ENCODE peak calls at places on chromosome 10, in eight cellular contexts. E, A, C, H, D, O, N and R are unnamed samples.
A peak's percentile ranks its signal among the peaks of the same experiment; 100 is the strongest.

GRCh38 chr10:4127518-4128315 is 342.7 kb upstream of the KLF6 start:
- DNase-seq in E (no peak), D (no peak), A (no peak), H (no peak), C (no peak), N (no peak), O (no peak), R (no peak)

GRCh38 chr10:91006752-91007346 is 86.0 kb upstream of the ANKRD1 start:
- DNase-seq in D (peak; percentile 23), N (no peak), A (peak; percentile 89), O (no peak), C (no peak), H (no peak), E (no peak), R (no peak)

GRCh38 chr10:3777876-3778707 is 6.9 kb downstream of the KLF6 start:
- DNase-seq in A (no peak), D (no peak), N (no peak), C (no peak), O (no peak), H (no peak), E (no peak), R (no peak)

GRCh38 chr10:100948916-100949315 is 20.4 kb upstream of the SEMA4G start:
- DNase-seq in O (no peak), N (no peak), D (no peak), C (no peak), H (no peak), E (no peak), A (no peak), R (no peak)

GRCh38 chr10:99497343-99498025 is 35.3 kb upstream of the NKX2-3 start:
- DNase-seq in C (no peak), E (no peak), O (no peak), A (no peak), H (no peak), N (no peak), D (no peak), R (no peak)

GRCh38 chr10:33315891-33316290 is 18.6 kb downstream of the NRP1 start:
- DNase-seq in H (no peak), N (no peak), C (no peak), O (no peak), E (no peak), D (no peak), A (no peak), R (no peak)

GRCh38 chr10:43574035-43574892 is at the start of gene ZNF239:
- DNase-seq in C (peak; percentile 93), A (no peak), E (peak; percentile 96), N (peak; percentile 81), D (peak; percentile 81), O (peak; percentile 93), H (peak; percentile 69), R (peak; percentile 56)

GRCh38 chr10:4270116-4270515 is 485.1 kb upstream of the KLF6 start:
- DNase-seq in C (no peak), A (no peak), E (no peak), O (no peak), N (peak; percentile 39), H (no peak), D (no peak), R (no peak)

GRCh38 chr10:74067373-74068370 is 69.8 kb downstream of the VCL start:
- DNase-seq in E (no peak), A (no peak), H (no peak), O (no peak), C (no peak), D (no peak), N (no peak), R (no peak)

GRCh38 chr10:178208-178607 is 43.0 kb downstream of the ZMYND11 start:
- DNase-seq in A (peak; percentile 34), D (peak; percentile 2), H (no peak), E (no peak), O (no peak), C (no peak), N (peak; percentile 33), R (no peak)

GRCh38 chr10:122013311-122013780 is 24.4 kb downstream of the TACC2 start:
- DNase-seq in C (no peak), H (no peak), D (no peak), A (no peak), O (peak; percentile 67), N (no peak), E (peak; percentile 68), R (no peak)

GRCh38 chr10:48419714-48420113 is 113.2 kb downstream of the MAPK8 start:
- DNase-seq in N (no peak), D (no peak), A (no peak), H (no peak), E (no peak), C (no peak), O (no peak), R (no peak)

GRCh38 chr10:114708717-114709352 is 50.8 kb upstream of the ABLIM1 start:
- DNase-seq in C (no peak), N (peak; percentile 78), D (no peak), H (no peak), E (no peak), A (no peak), O (no peak), R (no peak)

GRCh38 chr10:68501691-68502090 is 25.6 kb downstream of the SLC25A16 start:
- DNase-seq in A (no peak), H (no peak), E (no peak), D (no peak), C (no peak), N (no peak), O (no peak), R (no peak)

GRCh38 chr10:15719062-15719898 is 442 bp downstream of the ITGA8 start:
- DNase-seq in N (no peak), H (no peak), A (peak; percentile 84), O (no peak), C (peak; percentile 42), E (no peak), D (no peak), R (no peak)

GRCh38 chr10:89478085-89478738 is 57.2 kb downstream of the SLC16A12 start:
- DNase-seq in A (peak; percentile 37), O (no peak), E (no peak), D (no peak), H (no peak), N (peak; percentile 18), C (no peak), R (no peak)

GRCh38 chr10:125134916-125135770 is 25.2 kb downstream of the CTBP2 start:
- DNase-seq in N (no peak), A (no peak), H (no peak), D (no peak), O (no peak), E (no peak), C (no peak), R (no peak)

GRCh38 chr10:97629289-97629688 is 4.0 kb downstream of the MORN4 start:
- DNase-seq in A (no peak), E (no peak), D (no peak), N (no peak), O (no peak), H (no peak), C (no peak), R (no peak)

GRCh38 chr10:69047111-69047837 is 40.6 kb upstream of the SRGN start:
- DNase-seq in C (no peak), E (no peak), D (no peak), H (no peak), O (no peak), N (no peak), A (no peak), R (no peak)

GRCh38 chr10:100728928-100729876 is 16.2 kb upstream of the PAX2 start:
- DNase-seq in O (no peak), A (no peak), N (peak; percentile 93), E (no peak), D (no peak), H (no peak), C (no peak), R (no peak)

GRCh38 chr10:70355234-70356021 is 27.0 kb downstream of the LRRC20 start:
- DNase-seq in N (no peak), H (no peak), A (no peak), E (no peak), D (no peak), O (no peak), C (no peak), R (no peak)

DNA sequence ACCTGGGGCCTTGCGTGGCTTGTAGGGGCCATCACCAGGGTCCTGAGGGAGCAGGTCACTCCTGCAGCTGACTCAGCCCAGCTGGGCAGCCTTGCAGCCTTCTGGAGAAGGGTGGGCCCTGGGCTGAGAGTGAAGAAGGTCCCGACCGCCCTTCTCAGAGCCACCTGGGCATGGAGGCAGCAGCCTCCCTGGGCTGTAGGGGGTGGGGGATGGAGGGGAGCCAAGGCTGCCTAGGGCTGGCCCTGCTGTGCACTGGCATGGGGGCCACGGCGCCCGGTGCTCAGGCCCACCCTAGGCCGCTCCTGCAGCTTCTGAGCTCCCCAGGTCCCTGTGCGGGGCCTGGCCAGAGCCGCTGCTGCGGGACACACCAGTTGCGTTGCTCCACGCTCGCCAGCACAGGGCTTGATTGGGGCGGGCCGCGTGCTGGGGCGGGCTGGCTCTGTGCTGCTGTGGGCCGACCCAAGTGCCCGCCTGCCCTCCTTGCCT is 63.6 kb upstream of the NKX6-2 start:
- DNase-seq in C (peak; percentile 21), E (peak; percentile 46), A (no peak), N (no peak), D (no peak), H (no peak), O (no peak), R (no peak)
- H3K27ac ChIP-seq in C (no peak overlapping the region), E (no peak overlapping the region), A (no peak overlapping the region), N (no peak overlapping the region), D (no peak overlapping the region), H (no peak overlapping the region), O (no peak overlapping the region), R (no peak overlapping the region)

DNA sequence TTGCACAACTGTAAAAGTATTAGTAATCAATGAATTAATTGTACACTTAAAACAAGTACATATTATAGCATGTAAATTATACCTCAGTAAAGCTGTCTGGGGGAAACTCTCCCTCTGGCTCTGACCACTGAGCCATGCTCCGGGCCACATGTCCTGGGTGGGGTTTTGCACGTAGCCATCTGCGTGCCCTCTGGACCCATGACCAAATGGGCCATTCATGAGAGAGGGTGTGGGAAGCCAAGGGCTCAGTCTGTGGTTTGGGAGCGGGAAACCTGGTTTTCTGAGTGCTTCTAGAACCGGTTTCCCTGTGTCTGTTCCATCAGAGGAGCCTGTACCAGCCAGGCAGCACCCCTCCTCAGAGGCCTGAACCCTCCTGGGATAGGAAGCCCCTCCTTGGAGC is 143.2 kb downstream of the SH3PXD2A start:
- DNase-seq in D (no peak), E (no peak), N (no peak), C (no peak), A (no peak), O (no peak), H (no peak), R (no peak)
- H3K27ac ChIP-seq in D (no peak overlapping the region), E (no peak overlapping the region), N (no peak overlapping the region), C (no peak overlapping the region), A (no peak overlapping the region), O (no peak overlapping the region), H (no peak overlapping the region), R (no peak overlapping the region)

DNA sequence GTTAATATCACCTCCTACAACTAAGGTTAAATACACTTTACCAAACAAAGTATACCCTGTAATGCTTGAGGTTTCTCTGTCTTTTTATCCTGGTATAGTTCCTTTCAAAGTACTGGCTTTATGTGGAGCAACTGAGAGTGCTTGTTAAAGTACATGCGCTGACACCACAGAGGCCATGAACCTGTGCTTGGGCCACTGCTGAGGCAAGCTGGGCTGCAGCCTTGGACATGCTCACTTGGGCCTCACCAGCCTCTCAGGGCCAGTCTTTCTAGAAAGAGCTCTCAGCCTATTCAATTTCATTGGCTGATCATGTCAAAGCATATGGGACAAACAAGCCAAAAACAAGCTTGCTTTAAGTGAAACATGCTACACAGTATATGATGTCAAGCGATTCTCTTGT is 126.1 kb upstream of the DNAJB12 start:
- DNase-seq in O (no peak), D (no peak), C (no peak), H (no peak), A (no peak), E (no peak), N (no peak), R (no peak)
- H3K27ac ChIP-seq in O (no peak overlapping the region), D (no peak overlapping the region), C (no peak overlapping the region), H (no peak overlapping the region), A (no peak overlapping the region), E (no peak overlapping the region), N (no peak overlapping the region), R (no peak overlapping the region)

GRCh38 chr10:20494474-20494873 is 402.6 kb downstream of the NEBL start:
- DNase-seq in O (no peak), H (no peak), N (no peak), C (no peak), E (no peak), A (no peak), D (no peak), R (no peak)
- H3K27ac ChIP-seq in O (no peak overlapping the region), H (no peak overlapping the region), N (no peak overlapping the region), C (no peak overlapping the region), E (no peak overlapping the region), A (no peak overlapping the region), D (no peak overlapping the region), R (no peak overlapping the region)